ENCODE peak calls at places on chromosomes 11 and 22, in four cellular contexts. T, W, N and E are unnamed samples.

GRCh38 chr11:27694992-27695391 is 5.3 kb downstream of the BDNF start:
- DNase-seq in N (no peak), T (no peak), W (no peak), E (no peak)

GRCh38 chr22:19773470-19774040 is 13.0 kb downstream of the TBX1 start:
- DNase-seq in N (no peak), W (no peak), T (no peak), E (no peak)

GRCh38 chr11:70424765-70425164 is 26.4 kb downstream of the CTTN start:
- DNase-seq in N (no peak), T (no peak), W (no peak), E (no peak)

GRCh38 chr22:38953577-38954413 is 3.6 kb upstream of the APOBEC3A start:
- DNase-seq in W (no peak), N (no peak), T (peak; percentile 38), E (no peak)

GRCh38 chr11:67315325-67315909 is 12.1 kb downstream of the SSH3 start:
- DNase-seq in T (no peak), W (no peak), N (peak; percentile 10), E (no peak)

GRCh38 chr22:47161631-47162030 is 399.2 kb downstream of the TBC1D22A start:
- DNase-seq in W (no peak), T (no peak), N (no peak), E (no peak)

GRCh38 chr11:63504933-63505586 is 824 bp upstream of the LGALS12 start:
- DNase-seq in W (no peak), T (no peak), N (peak; percentile 3), E (no peak)

GRCh38 chr11:64094463-64095223 is 58.9 kb downstream of the FLRT1 start:
- DNase-seq in W (no peak), N (peak; percentile 58), T (peak; percentile 94), E (no peak)

GRCh38 chr22:39296981-39297489 is 22.4 kb downstream of the RPL3 start:
- DNase-seq in T (no peak), N (no peak), W (no peak), E (no peak)

GRCh38 chr22:30309981-30310672 is 16.6 kb downstream of the TBC1D10A start:
- DNase-seq in N (no peak), W (no peak), T (no peak), E (no peak)

GRCh38 chr11:91446267-91446666 is 778.4 kb upstream of the FAT3 start:
- DNase-seq in W (no peak), N (no peak), T (no peak), E (no peak)

GRCh38 chr11:75475767-75476650 is 43.0 kb upstream of the KLHL35 start:
- DNase-seq in W (no peak), T (no peak), N (no peak), E (no peak)

GRCh38 chr22:19422440-19423301 is 8.9 kb downstream of the HIRA start:
- DNase-seq in T (no peak), W (no peak), N (no peak), E (no peak)

GRCh38 chr11:95884364-95884763 is 39.5 kb downstream of the MTMR2 start:
- DNase-seq in T (no peak), W (no peak), N (no peak), E (no peak)

GRCh38 chr11:126307706-126308105 is 3.8 kb downstream of the DCPS start:
- DNase-seq in W (peak; percentile 59), T (no peak), N (peak; percentile 36), E (peak; percentile 35)

GRCh38 chr22:17601031-17601430 is 27.5 kb downstream of the ATP6V1E1 start:
- DNase-seq in W (no peak), N (no peak), T (no peak), E (no peak)

GRCh38 chr22:29816539-29816938 is 21.5 kb downstream of the ASCC2 start:
- DNase-seq in N (no peak), T (no peak), W (no peak), E (no peak)

GRCh38 chr22:35597692-35598395 is 19.3 kb downstream of the MB start:
- DNase-seq in W (no peak), N (no peak), T (no peak), E (no peak)

GRCh38 chr11:34425863-34426262 is 12.9 kb upstream of the CAT start:
- DNase-seq in N (no peak), T (no peak), W (no peak), E (no peak)

GRCh38 chr11:44622190-44622650 is 56.8 kb downstream of the CD82 start:
- DNase-seq in T (no peak), N (no peak), W (peak; percentile 38), E (no peak)

GRCh38 chr11:125519865-125520834 is 24.1 kb upstream of the FEZ1 start:
- DNase-seq in N (no peak), W (no peak), T (no peak), E (no peak)

GRCh38 chr11:61061081-61061826 is 41.0 kb upstream of the CD5 start:
- DNase-seq in T (no peak), W (no peak), N (no peak), E (no peak)

GRCh38 chr11:64799925-64800632 is 2.9 kb downstream of the MAP4K2 start:
- DNase-seq in N (peak; percentile 31), T (no peak), W (no peak), E (peak; percentile 60)

GRCh38 chr11:130720232-130720787 is 196.0 kb downstream of the SNX19 start:
- DNase-seq in T (no peak), N (no peak), W (no peak), E (no peak)
- TF ChIP-seq RFX5 in T (no peak), N (no peak), W (no peak), E (no peak)

GRCh38 chr22:42752912-42753311 is 32.2 kb upstream of the A4GALT start:
- DNase-seq in N (no peak), W (no peak), T (no peak), E (no peak)
- TF ChIP-seq JUN in N (no peak), W (no peak), T (no peak), E (no peak)

DNA sequence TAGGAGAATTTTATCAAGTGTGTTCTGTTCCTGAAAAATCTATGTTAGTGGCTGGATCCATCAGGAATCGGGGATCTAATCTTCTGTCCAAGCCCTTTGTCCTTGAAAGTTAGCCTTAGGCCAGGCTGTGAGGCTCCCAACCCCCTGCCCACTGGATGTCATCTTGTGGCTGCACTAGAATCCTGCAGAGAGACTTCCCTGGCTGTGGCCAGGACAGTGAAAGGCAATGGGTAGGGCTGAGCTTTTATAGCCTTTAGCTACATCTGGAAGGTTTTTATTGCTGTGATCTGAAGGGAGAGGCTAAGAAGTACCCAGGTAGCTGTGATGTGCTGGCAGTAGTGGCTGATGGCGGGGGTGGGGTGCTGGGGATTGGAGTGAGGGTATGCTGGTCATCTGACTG is 2.1 kb downstream of the OAF start:
- DNase-seq in T (no peak), W (no peak), N (no peak), E (no peak)
- TF ChIP-seq RFX5 in T (no peak), W (no peak), N (no peak), E (no peak)

GRCh38 chr11:818396-819128 is at the start of gene PNPLA2:
- DNase-seq in N (no peak), W (peak; percentile 69), T (no peak), E (peak; percentile 74)

GRCh38 chr11:819129-819931 is 616 bp downstream of the PNPLA2 start:
- DNase-seq in T (no peak), N (peak; percentile 95), W (peak; percentile 95), E (peak; percentile 77)

GRCh38 chr11:821513-822371 is 3.0 kb downstream of the PNPLA2 start:
- DNase-seq in W (no peak), T (no peak), N (no peak), E (no peak)

GRCh38 chr11:820655-821512 is 2.2 kb downstream of the PNPLA2 start:
- DNase-seq in N (no peak), W (no peak), T (peak; percentile 85), E (peak; percentile 70)

DNA sequence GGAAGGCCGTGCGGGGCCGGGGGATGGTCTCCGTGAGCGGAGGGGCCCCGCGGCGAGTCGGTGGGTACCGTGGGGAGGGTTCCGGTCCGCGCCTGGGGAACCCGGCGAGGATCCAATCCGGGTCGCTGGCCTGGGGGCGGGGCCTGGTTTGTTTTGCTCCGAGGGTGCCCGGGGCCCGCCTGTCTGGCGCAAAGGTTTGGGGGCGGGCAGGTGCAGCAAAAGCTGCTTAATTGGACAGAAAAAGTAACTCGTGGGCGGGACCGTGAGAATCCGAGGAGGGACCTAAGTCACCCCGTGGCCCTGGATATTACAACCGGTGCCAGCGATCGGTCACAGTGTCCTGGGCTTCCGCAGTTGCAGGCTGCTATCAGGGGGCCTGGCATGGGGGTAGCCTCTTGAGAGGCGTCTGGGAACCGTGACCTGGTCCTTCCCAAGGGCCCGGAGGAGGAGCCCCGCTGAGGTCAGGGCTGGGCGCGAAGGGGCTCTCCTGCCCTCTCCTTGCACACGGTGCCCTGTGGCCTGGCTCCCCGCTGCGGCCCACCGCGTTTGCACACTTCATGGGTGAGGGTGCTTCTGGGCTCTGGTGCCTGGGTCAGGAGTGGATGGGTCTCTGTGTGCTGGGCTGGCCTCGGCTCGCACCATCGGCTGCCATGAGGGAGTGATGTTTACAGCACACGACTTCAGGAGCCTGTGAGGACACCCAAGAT is 1.4 kb downstream of the PNPLA2 start:
- DNase-seq in W (peak; percentile 87), T (peak; percentile 77), N (peak; percentile 80), E (peak; percentile 94)
- TF ChIP-seq JUN in W (no peak), T (no peak), N (peak; percentile 25), E (no peak)

DNA sequence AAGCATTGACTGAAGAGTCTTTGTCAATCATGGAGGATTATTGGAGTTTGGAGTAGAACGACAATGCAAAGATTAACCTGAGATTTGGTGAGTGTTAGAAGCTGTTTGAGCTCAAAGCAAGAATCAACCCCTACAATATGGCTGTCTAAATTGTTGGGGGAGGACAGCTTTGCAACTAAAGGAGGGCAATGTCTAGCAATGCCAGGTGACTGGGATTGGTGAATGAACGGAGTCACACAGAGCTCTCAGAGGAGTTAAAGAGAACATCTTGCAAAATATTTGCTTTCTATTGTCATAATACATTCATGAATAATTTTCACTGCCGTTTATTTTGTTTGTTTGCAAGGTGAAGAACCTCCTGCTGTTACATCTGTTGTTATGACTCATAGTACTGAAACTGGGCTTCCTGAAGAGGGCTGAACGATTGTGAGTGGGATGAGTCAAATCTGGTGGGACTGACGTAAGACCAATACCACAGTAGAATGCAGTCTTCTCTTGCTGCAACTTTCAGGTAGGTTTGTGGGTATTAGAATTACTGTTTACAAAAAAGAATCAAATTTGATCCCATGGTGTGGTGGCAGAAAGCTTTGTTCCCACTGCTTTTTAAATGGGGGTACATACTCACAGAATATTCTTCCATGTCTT is 281.9 kb downstream of the CADM1 start:
- DNase-seq in W (no peak), T (peak; percentile 54), N (peak; percentile 3), E (peak; percentile 30)
- TF ChIP-seq RFX5 in W (no peak), T (no peak), N (no peak), E (no peak)

DNA sequence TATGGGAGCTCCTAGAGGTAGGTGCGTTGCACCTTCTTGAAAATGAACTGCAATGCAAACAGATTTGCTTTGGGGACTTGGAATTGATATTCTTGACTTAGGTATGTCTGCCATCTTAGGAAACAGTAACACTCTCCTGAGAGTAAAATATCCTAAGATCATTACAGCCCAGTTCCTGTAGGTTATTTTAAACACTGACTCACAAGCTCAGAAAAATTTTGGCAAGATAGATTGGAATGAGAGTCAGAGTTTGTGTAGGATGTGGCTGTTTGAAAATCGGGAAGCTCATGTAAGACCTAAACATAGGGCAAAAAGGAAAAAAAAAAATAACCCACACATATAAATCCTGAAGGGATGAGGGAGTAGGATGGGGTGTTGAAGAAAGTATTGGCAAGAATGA is 377.0 kb upstream of the LRRC4C start:
- DNase-seq in T (no peak), W (no peak), N (no peak), E (no peak)
- TF ChIP-seq JUN in T (no peak), W (no peak), N (no peak), E (no peak)